ENCODE peak calls at places on chromosomes 13 and 19, in seven cellular contexts. G, L, Z, T, K, O and V are unnamed samples.

GRCh38 chr13:113275387-113275786 is 21.7 kb upstream of the LAMP1 start:
- DNase-seq in T (no peak), G (no peak), Z (peak; percentile 70), L (no peak), O (peak; percentile 52), K (no peak), V (peak; percentile 36)

GRCh38 chr13:30713133-30713532 is 22.2 kb upstream of the ALOX5AP start:
- DNase-seq in O (no peak), Z (no peak), L (no peak), T (no peak), G (no peak), K (no peak), V (no peak)

GRCh38 chr13:101018720-101019119 is 344.1 kb upstream of the TMTC4 start:
- DNase-seq in Z (peak; percentile 63), O (peak; percentile 93), K (no peak), T (no peak), G (no peak), L (no peak), V (no peak)

GRCh38 chr13:104571161-104571889 is 1505.1 kb upstream of the SLC10A2 start:
- DNase-seq in L (no peak), Z (peak; percentile 56), K (no peak), T (no peak), G (no peak), O (peak; percentile 47), V (peak; percentile 76)

GRCh38 chr13:86135856-86136255 is 336.6 kb upstream of the SLITRK6 start:
- DNase-seq in K (no peak), O (no peak), L (no peak), T (no peak), Z (no peak), G (no peak), V (no peak)

GRCh38 chr13:51625555-51626345 is 41.5 kb downstream of the WDFY2 start:
- DNase-seq in L (no peak), O (no peak), Z (peak; percentile 53), T (no peak), G (no peak), K (no peak), V (peak; percentile 63)

GRCh38 chr19:29663861-29664752 is 1.2 kb upstream of the PLEKHF1 start:
- DNase-seq in T (no peak), Z (no peak), L (no peak), K (no peak), O (no peak), G (no peak), V (no peak)

GRCh38 chr19:12723643-12724426 is at the start of gene TNPO2:
- DNase-seq in T (peak; percentile 48), L (peak; percentile 47), Z (peak; percentile 57), K (peak; percentile 52), O (no peak), G (peak; percentile 42), V (peak; percentile 83)

GRCh38 chr13:26518433-26519084 is 38.9 kb upstream of the WASF3 start:
- DNase-seq in L (no peak), G (no peak), K (no peak), T (no peak), O (no peak), Z (no peak), V (peak; percentile 60)

GRCh38 chr19:41392775-41393174 is 4.4 kb downstream of the EXOSC5 start:
- DNase-seq in L (no peak), K (no peak), T (no peak), O (no peak), G (no peak), Z (no peak), V (no peak)

GRCh38 chr13:97191615-97192014 is 30.5 kb upstream of the MBNL2 start:
- DNase-seq in L (no peak), T (no peak), Z (no peak), O (no peak), G (no peak), K (no peak), V (no peak)

GRCh38 chr19:35226748-35227147 is 1.8 kb downstream of the FAM187B start:
- DNase-seq in K (no peak), T (no peak), L (no peak), O (no peak), Z (no peak), G (no peak), V (no peak)

GRCh38 chr13:76438050-76438449 is 448.2 kb downstream of the KCTD12 start:
- DNase-seq in G (no peak), K (no peak), L (no peak), O (no peak), Z (no peak), T (no peak), V (no peak)